ENCODE peak calls at places on chromosome 19, in eight cellular contexts. H is iris pigment epithelial cell; U is ELF-1; V is lung; F is CD8-positive, alpha-beta T cell; R is activated T-helper 1 cell treated with Interleukin-2 at 50 U/mL for 16 hours; G is ascending aorta; I is neural crest cell. E is an unnamed sample.

GRCh38 chr19:33430674-33431277 is 57.3 kb downstream of the CEBPG start:
- DNase-seq in H (peak), U (peak), V (peak), F (peak), R (peak), G (no peak), I (peak), E (peak)

GRCh38 chr19:43936219-43936618 is 1.1 kb upstream of the ZNF45 start:
- DNase-seq in H (no peak), U (no peak), V (no peak), F (no peak), R (no peak), G (no peak), I (no peak), E (no peak)

GRCh38 chr19:49362048-49362925 is at the start of gene TEAD2:
- DNase-seq in H (peak), U (peak), V (peak), F (no peak), R (no peak), G (no peak), I (peak), E (no peak)

GRCh38 chr19:40266111-40266510 is 19.0 kb downstream of the AKT2 start:
- DNase-seq in H (no peak), U (no peak), V (no peak), F (no peak), R (no peak), G (no peak), I (no peak), E (no peak)

GRCh38 chr19:17370026-17370587 is 7.0 kb downstream of the PLVAP start:
- DNase-seq in H (peak), U (no peak), V (no peak), F (no peak), R (no peak), G (no peak), I (no peak), E (no peak)

GRCh38 chr19:5786593-5787551 is 2.3 kb upstream of the PRR22 start:
- DNase-seq in H (no peak), U (no peak), V (no peak), F (no peak), R (no peak), G (no peak), I (no peak), E (no peak)

GRCh38 chr19:8511573-8512101 is 2.3 kb downstream of the ZNF414 start:
- DNase-seq in H (no peak), U (no peak), V (no peak), F (no peak), R (no peak), G (no peak), I (no peak), E (no peak)

GRCh38 chr19:1206733-1207301 is 1.2 kb downstream of the STK11 start:
- DNase-seq in H (peak), U (no peak), V (no peak), F (no peak), R (no peak), G (no peak), I (no peak), E (no peak)

GRCh38 chr19:12126707-12127106 is 13.4 kb downstream of the ZNF20 start:
- DNase-seq in H (peak), U (no peak), V (no peak), F (no peak), R (no peak), G (no peak), I (no peak), E (no peak)

GRCh38 chr19:18292810-18293641 is 11.6 kb upstream of the JUND start:
- DNase-seq in H (peak), U (peak), V (peak), F (no peak), R (no peak), G (peak), I (peak), E (no peak)

GRCh38 chr19:1568320-1569019 is at the start of gene MEX3D:
- DNase-seq in H (peak), U (peak), V (peak), F (peak), R (peak), G (no peak), I (peak), E (peak)

GRCh38 chr19:38730470-38730730 is 13.9 kb downstream of the CAPN12 start:
- DNase-seq in H (no peak), U (no peak), V (no peak), F (no peak), R (no peak), G (no peak), I (no peak), E (no peak)

GRCh38 chr19:19443902-19444693 is 38.6 kb downstream of the GATAD2A start:
- DNase-seq in H (no peak), U (no peak), V (no peak), F (no peak), R (no peak), G (no peak), I (no peak), E (no peak)